ENCODE peak calls at places on chromosomes 16 and 17, in nine cellular contexts. One of them, this sample, is unnamed.

GRCh38 chr16:73052441-73053030 is 4.6 kb upstream of the ZFHX3 start:
- DNase-seq in BJ: no peak
- DNase-seq in non-pigmented ciliary epithelial cell: no peak
- DNase-seq in effector memory CD4-positive, alpha-beta T cell: no peak
- DNase-seq in testis: no peak
- DNase-seq in H1: no peak
- DNase-seq in NCI-H2171: no peak
- DNase-seq in NCI-H2081: no peak
- DNase-seq in DMS53: peak
- DNase-seq in this sample: no peak

GRCh38 chr17:63843387-63844292 is 1.2 kb upstream of the SMARCD2 start:
- DNase-seq in BJ: no peak
- DNase-seq in non-pigmented ciliary epithelial cell: no peak
- DNase-seq in effector memory CD4-positive, alpha-beta T cell: no peak
- DNase-seq in testis: peak
- DNase-seq in H1: no peak
- DNase-seq in NCI-H2171: no peak
- DNase-seq in NCI-H2081: peak
- DNase-seq in DMS53: peak
- DNase-seq in this sample: peak

GRCh38 chr17:55763856-55764255 is 13.0 kb downstream of the PCTP start:
- DNase-seq in BJ: no peak
- DNase-seq in non-pigmented ciliary epithelial cell: no peak
- DNase-seq in effector memory CD4-positive, alpha-beta T cell: no peak
- DNase-seq in testis: no peak
- DNase-seq in H1: no peak
- DNase-seq in NCI-H2171: no peak
- DNase-seq in NCI-H2081: no peak
- DNase-seq in DMS53: no peak
- DNase-seq in this sample: no peak

GRCh38 chr16:64498363-64498762 is 623.5 kb downstream of the CDH11 start:
- DNase-seq in BJ: no peak
- DNase-seq in non-pigmented ciliary epithelial cell: no peak
- DNase-seq in effector memory CD4-positive, alpha-beta T cell: no peak
- DNase-seq in testis: no peak
- DNase-seq in H1: no peak
- DNase-seq in NCI-H2171: no peak
- DNase-seq in NCI-H2081: no peak
- DNase-seq in DMS53: no peak
- DNase-seq in this sample: no peak

GRCh38 chr17:78673395-78673794 is 96.2 kb upstream of the DNAH17 start:
- DNase-seq in BJ: no peak
- DNase-seq in non-pigmented ciliary epithelial cell: no peak
- DNase-seq in effector memory CD4-positive, alpha-beta T cell: no peak
- DNase-seq in testis: no peak
- DNase-seq in H1: no peak
- DNase-seq in NCI-H2171: no peak
- DNase-seq in NCI-H2081: no peak
- DNase-seq in DMS53: no peak
- DNase-seq in this sample: no peak

GRCh38 chr17:57281887-57282653 is 25.7 kb downstream of the MSI2 start:
- DNase-seq in BJ: no peak
- DNase-seq in non-pigmented ciliary epithelial cell: no peak
- DNase-seq in effector memory CD4-positive, alpha-beta T cell: no peak
- DNase-seq in testis: peak
- DNase-seq in H1: no peak
- DNase-seq in NCI-H2171: no peak
- DNase-seq in NCI-H2081: no peak
- DNase-seq in DMS53: no peak
- DNase-seq in this sample: no peak

GRCh38 chr17:76539631-76540271 is at the start of gene PRCD:
- DNase-seq in BJ: no peak
- DNase-seq in non-pigmented ciliary epithelial cell: no peak
- DNase-seq in effector memory CD4-positive, alpha-beta T cell: no peak
- DNase-seq in testis: no peak
- DNase-seq in H1: no peak
- DNase-seq in NCI-H2171: no peak
- DNase-seq in NCI-H2081: no peak
- DNase-seq in DMS53: peak
- DNase-seq in this sample: no peak

GRCh38 chr16:1012722-1013592 is 31.4 kb downstream of the SOX8 start:
- DNase-seq in BJ: no peak
- DNase-seq in non-pigmented ciliary epithelial cell: no peak
- DNase-seq in effector memory CD4-positive, alpha-beta T cell: no peak
- DNase-seq in testis: no peak
- DNase-seq in H1: no peak
- DNase-seq in NCI-H2171: no peak
- DNase-seq in NCI-H2081: no peak
- DNase-seq in DMS53: no peak
- DNase-seq in this sample: no peak

GRCh38 chr17:80492343-80493136 is 16.1 kb upstream of the NPTX1 start:
- DNase-seq in BJ: no peak
- DNase-seq in non-pigmented ciliary epithelial cell: no peak
- DNase-seq in effector memory CD4-positive, alpha-beta T cell: no peak
- DNase-seq in testis: no peak
- DNase-seq in H1: no peak
- DNase-seq in NCI-H2171: no peak
- DNase-seq in NCI-H2081: no peak
- DNase-seq in DMS53: no peak
- DNase-seq in this sample: no peak

GRCh38 chr17:17140590-17140980 is 65.5 kb downstream of the PLD6 start:
- DNase-seq in BJ: peak
- DNase-seq in non-pigmented ciliary epithelial cell: peak
- DNase-seq in effector memory CD4-positive, alpha-beta T cell: no peak
- DNase-seq in testis: no peak
- DNase-seq in H1: no peak
- DNase-seq in NCI-H2171: no peak
- DNase-seq in NCI-H2081: no peak
- DNase-seq in DMS53: peak
- DNase-seq in this sample: peak

GRCh38 chr16:1112506-1113184 is 16.6 kb upstream of the C1QTNF8 start:
- DNase-seq in BJ: no peak
- DNase-seq in non-pigmented ciliary epithelial cell: no peak
- DNase-seq in effector memory CD4-positive, alpha-beta T cell: no peak
- DNase-seq in testis: no peak
- DNase-seq in H1: no peak
- DNase-seq in NCI-H2171: no peak
- DNase-seq in NCI-H2081: no peak
- DNase-seq in DMS53: no peak
- DNase-seq in this sample: no peak

GRCh38 chr17:81539571-81539900 is 11.4 kb downstream of the FSCN2 start:
- DNase-seq in BJ: no peak
- DNase-seq in non-pigmented ciliary epithelial cell: no peak
- DNase-seq in effector memory CD4-positive, alpha-beta T cell: no peak
- DNase-seq in testis: no peak
- DNase-seq in H1: no peak
- DNase-seq in NCI-H2171: no peak
- DNase-seq in NCI-H2081: no peak
- DNase-seq in DMS53: no peak
- DNase-seq in this sample: no peak

GRCh38 chr17:73718912-73719311 is 74.7 kb upstream of the SDK2 start:
- DNase-seq in BJ: no peak
- DNase-seq in non-pigmented ciliary epithelial cell: no peak
- DNase-seq in effector memory CD4-positive, alpha-beta T cell: no peak
- DNase-seq in testis: no peak
- DNase-seq in H1: no peak
- DNase-seq in NCI-H2171: no peak
- DNase-seq in NCI-H2081: no peak
- DNase-seq in DMS53: peak
- DNase-seq in this sample: no peak

GRCh38 chr17:9291912-9292562 is 270.7 kb downstream of the NTN1 start:
- DNase-seq in BJ: no peak
- DNase-seq in non-pigmented ciliary epithelial cell: no peak
- DNase-seq in effector memory CD4-positive, alpha-beta T cell: no peak
- DNase-seq in testis: peak
- DNase-seq in H1: no peak
- DNase-seq in NCI-H2171: no peak
- DNase-seq in NCI-H2081: no peak
- DNase-seq in DMS53: peak
- DNase-seq in this sample: peak

GRCh38 chr17:36657763-36658490 is 56.5 kb downstream of the MRM1 start:
- DNase-seq in BJ: no peak
- DNase-seq in non-pigmented ciliary epithelial cell: no peak
- DNase-seq in effector memory CD4-positive, alpha-beta T cell: no peak
- DNase-seq in testis: peak
- DNase-seq in H1: no peak
- DNase-seq in NCI-H2171: no peak
- DNase-seq in NCI-H2081: no peak
- DNase-seq in DMS53: peak
- DNase-seq in this sample: no peak

GRCh38 chr16:57264950-57265371 is 19.5 kb downstream of the PLLP start:
- DNase-seq in BJ: no peak
- DNase-seq in non-pigmented ciliary epithelial cell: no peak
- DNase-seq in effector memory CD4-positive, alpha-beta T cell: no peak
- DNase-seq in testis: no peak
- DNase-seq in H1: no peak
- DNase-seq in NCI-H2171: no peak
- DNase-seq in NCI-H2081: peak
- DNase-seq in DMS53: no peak
- DNase-seq in this sample: no peak

GRCh38 chr16:89114159-89114981 is 20.7 kb downstream of the ACSF3 start:
- DNase-seq in BJ: no peak
- DNase-seq in non-pigmented ciliary epithelial cell: no peak
- DNase-seq in effector memory CD4-positive, alpha-beta T cell: no peak
- DNase-seq in testis: no peak
- DNase-seq in H1: no peak
- DNase-seq in NCI-H2171: no peak
- DNase-seq in NCI-H2081: no peak
- DNase-seq in DMS53: no peak
- DNase-seq in this sample: no peak

GRCh38 chr16:21156767-21157467 is 1.6 kb upstream of the LDAF1 start:
- DNase-seq in BJ: no peak
- DNase-seq in non-pigmented ciliary epithelial cell: peak
- DNase-seq in effector memory CD4-positive, alpha-beta T cell: no peak
- DNase-seq in testis: peak
- DNase-seq in H1: no peak
- DNase-seq in NCI-H2171: peak
- DNase-seq in NCI-H2081: peak
- DNase-seq in DMS53: peak
- DNase-seq in this sample: peak

GRCh38 chr16:67447508-67448076 is 16.7 kb downstream of the HSD11B2 start:
- DNase-seq in BJ: no peak
- DNase-seq in non-pigmented ciliary epithelial cell: no peak
- DNase-seq in effector memory CD4-positive, alpha-beta T cell: peak
- DNase-seq in testis: no peak
- DNase-seq in H1: no peak
- DNase-seq in NCI-H2171: no peak
- DNase-seq in NCI-H2081: no peak
- DNase-seq in DMS53: peak
- DNase-seq in this sample: peak

GRCh38 chr16:88381820-88382451 is 823 bp upstream of the ZNF469 start:
- DNase-seq in BJ: no peak
- DNase-seq in non-pigmented ciliary epithelial cell: no peak
- DNase-seq in effector memory CD4-positive, alpha-beta T cell: no peak
- DNase-seq in testis: no peak
- DNase-seq in H1: peak
- DNase-seq in NCI-H2171: no peak
- DNase-seq in NCI-H2081: no peak
- DNase-seq in DMS53: no peak
- DNase-seq in this sample: no peak

GRCh38 chr17:78589885-78590284 is 12.7 kb upstream of the DNAH17 start:
- DNase-seq in BJ: no peak
- DNase-seq in non-pigmented ciliary epithelial cell: no peak
- DNase-seq in effector memory CD4-positive, alpha-beta T cell: no peak
- DNase-seq in testis: no peak
- DNase-seq in H1: no peak
- DNase-seq in NCI-H2171: no peak
- DNase-seq in NCI-H2081: no peak
- DNase-seq in DMS53: no peak
- DNase-seq in this sample: no peak

GRCh38 chr17:15112881-15113617 is 152.1 kb downstream of the PMP22 start:
- DNase-seq in BJ: no peak
- DNase-seq in non-pigmented ciliary epithelial cell: no peak
- DNase-seq in effector memory CD4-positive, alpha-beta T cell: no peak
- DNase-seq in testis: no peak
- DNase-seq in H1: no peak
- DNase-seq in NCI-H2171: no peak
- DNase-seq in NCI-H2081: no peak
- DNase-seq in DMS53: no peak
- DNase-seq in this sample: no peak

GRCh38 chr17:49993423-49994037 is 1.5 kb downstream of the DLX3 start:
- DNase-seq in BJ: no peak
- DNase-seq in non-pigmented ciliary epithelial cell: no peak
- DNase-seq in effector memory CD4-positive, alpha-beta T cell: no peak
- DNase-seq in testis: no peak
- DNase-seq in H1: no peak
- DNase-seq in NCI-H2171: no peak
- DNase-seq in NCI-H2081: peak
- DNase-seq in DMS53: peak
- DNase-seq in this sample: no peak

GRCh38 chr16:7867831-7868230 is 535.2 kb downstream of the RBFOX1 start:
- DNase-seq in BJ: no peak
- DNase-seq in non-pigmented ciliary epithelial cell: no peak
- DNase-seq in effector memory CD4-positive, alpha-beta T cell: no peak
- DNase-seq in testis: no peak
- DNase-seq in H1: no peak
- DNase-seq in NCI-H2171: no peak
- DNase-seq in NCI-H2081: no peak
- DNase-seq in DMS53: no peak
- DNase-seq in this sample: no peak

GRCh38 chr16:51629602-51630001 is 478.5 kb upstream of the SALL1 start:
- DNase-seq in BJ: no peak
- DNase-seq in non-pigmented ciliary epithelial cell: no peak
- DNase-seq in effector memory CD4-positive, alpha-beta T cell: no peak
- DNase-seq in testis: no peak
- DNase-seq in H1: no peak
- DNase-seq in NCI-H2171: no peak
- DNase-seq in NCI-H2081: no peak
- DNase-seq in DMS53: no peak
- DNase-seq in this sample: no peak

GRCh38 chr17:65634533-65634932 is 73.1 kb upstream of the AXIN2 start:
- DNase-seq in BJ: no peak
- DNase-seq in non-pigmented ciliary epithelial cell: no peak
- DNase-seq in effector memory CD4-positive, alpha-beta T cell: no peak
- DNase-seq in testis: no peak
- DNase-seq in H1: no peak
- DNase-seq in NCI-H2171: no peak
- DNase-seq in NCI-H2081: peak
- DNase-seq in DMS53: peak
- DNase-seq in this sample: no peak

GRCh38 chr16:78473031-78473699 is 373.7 kb downstream of the WWOX start:
- DNase-seq in BJ: no peak
- DNase-seq in non-pigmented ciliary epithelial cell: no peak
- DNase-seq in effector memory CD4-positive, alpha-beta T cell: no peak
- DNase-seq in testis: no peak
- DNase-seq in H1: no peak
- DNase-seq in NCI-H2171: no peak
- DNase-seq in NCI-H2081: no peak
- DNase-seq in DMS53: no peak
- DNase-seq in this sample: no peak